ENCODE peak calls at places on chromosome 6, in eight cellular contexts. M, Z, K, E, G, X, D and J are unnamed samples.

GRCh38 chr6:25359891-25360290 is 80.7 kb downstream of the CARMIL1 start:
- DNase-seq in G (no peak), K (no peak), Z (no peak), D (no peak), E (no peak), M (no peak), X (no peak), J (no peak)

GRCh38 chr6:170290306-170291128 is at the start of gene DLL1:
- DNase-seq in G (no peak), Z (no peak), D (peak), X (peak), M (peak), E (peak), K (peak), J (peak)

GRCh38 chr6:43129434-43130194 is 41.5 kb upstream of the SRF start:
- DNase-seq in M (peak), Z (no peak), E (no peak), X (no peak), K (no peak), G (peak), D (peak), J (peak)

GRCh38 chr6:152129606-152130249 is 322.2 kb downstream of the ESR1 start:
- DNase-seq in K (peak), Z (no peak), X (peak), D (no peak), M (peak), E (no peak), G (no peak), J (peak)

GRCh38 chr6:41874741-41875140 is 20.4 kb downstream of the USP49 start:
- DNase-seq in E (no peak), M (no peak), Z (no peak), D (peak), K (no peak), G (no peak), X (no peak), J (no peak)

GRCh38 chr6:137165375-137166246 is 7.8 kb downstream of the IL22RA2 start:
- DNase-seq in E (no peak), K (no peak), G (peak), M (no peak), X (no peak), D (peak), Z (no peak), J (peak)

GRCh38 chr6:53484409-53485280 is 60.3 kb downstream of the GCLC start:
- DNase-seq in G (peak), K (no peak), E (no peak), D (peak), M (peak), Z (no peak), X (peak), J (peak)

GRCh38 chr6:160348209-160348551 is at the start of gene SLC22A3:
- DNase-seq in M (peak), G (peak), E (no peak), Z (no peak), X (peak), K (peak), D (no peak), J (no peak)

GRCh38 chr6:40923326-40923725 is 115.7 kb downstream of the UNC5CL start:
- DNase-seq in Z (no peak), X (peak), E (no peak), K (no peak), G (no peak), D (no peak), M (no peak), J (no peak)

GRCh38 chr6:79570129-79570801 is 33.0 kb upstream of the LCA5 start:
- DNase-seq in X (peak), K (no peak), M (no peak), E (no peak), Z (no peak), G (no peak), D (no peak), J (peak)

GRCh38 chr6:62150048-62150663 is 135.9 kb downstream of the KHDRBS2 start:
- DNase-seq in K (no peak), G (peak), Z (no peak), D (peak), E (no peak), X (peak), M (peak), J (peak)

GRCh38 chr6:43909474-43910148 is 139.6 kb downstream of the VEGFA start:
- DNase-seq in X (no peak), K (peak), G (no peak), D (no peak), M (no peak), Z (no peak), E (no peak), J (no peak)

GRCh38 chr6:63154535-63154934 is 56.7 kb upstream of the FKBP1C start:
- DNase-seq in D (no peak), G (no peak), E (no peak), Z (no peak), X (no peak), M (no peak), K (no peak), J (no peak)

GRCh38 chr6:52420668-52421358 is 671 bp downstream of the EFHC1 start:
- DNase-seq in E (no peak), Z (no peak), G (peak), M (peak), K (no peak), X (peak), D (peak), J (peak)

GRCh38 chr6:165106261-165106660 is 203.1 kb downstream of the C6orf118 start:
- DNase-seq in X (no peak), E (no peak), Z (no peak), M (no peak), G (no peak), K (no peak), D (no peak), J (no peak)

GRCh38 chr6:80523531-80523970 is 417.1 kb downstream of the BCKDHB start:
- DNase-seq in G (no peak), X (peak), K (no peak), E (no peak), Z (no peak), D (no peak), M (peak), J (peak)

GRCh38 chr6:90466191-90466940 is 120.5 kb downstream of the MAP3K7 start:
- DNase-seq in E (no peak), X (no peak), G (no peak), D (no peak), M (no peak), K (no peak), Z (no peak), J (no peak)

GRCh38 chr6:46056906-46057529 is 41.4 kb upstream of the CLIC5 start:
- DNase-seq in E (no peak), D (no peak), K (no peak), G (no peak), M (no peak), Z (no peak), X (no peak), J (peak)

GRCh38 chr6:137157601-137158000 is 15.8 kb downstream of the IL22RA2 start:
- DNase-seq in G (no peak), Z (no peak), X (no peak), D (no peak), E (no peak), K (no peak), M (no peak), J (no peak)

GRCh38 chr6:18533793-18534192 is 146.6 kb downstream of the RNF144B start:
- DNase-seq in G (no peak), E (no peak), D (no peak), K (no peak), Z (no peak), M (no peak), X (no peak), J (no peak)

GRCh38 chr6:165663736-165664552 is 903 bp upstream of the PDE10A start:
- DNase-seq in K (peak), G (peak), Z (no peak), M (peak), D (no peak), E (no peak), X (peak), J (no peak)

GRCh38 chr6:125821825-125822281 is 31.1 kb downstream of the NCOA7 start:
- DNase-seq in X (no peak), E (no peak), K (no peak), M (no peak), G (no peak), D (no peak), Z (no peak), J (peak)

GRCh38 chr6:453152-453551 is 61.6 kb downstream of the IRF4 start:
- DNase-seq in K (peak), Z (no peak), M (no peak), G (no peak), D (no peak), X (peak), E (no peak), J (peak)

GRCh38 chr6:166786704-166787293 is 159.7 kb upstream of the RPS6KA2 start:
- DNase-seq in E (no peak), Z (peak), M (no peak), K (no peak), D (peak), X (no peak), G (peak), J (peak)

GRCh38 chr6:138105446-138105845 is 1.8 kb downstream of the PERP start:
- DNase-seq in K (no peak), E (no peak), G (peak), M (no peak), X (no peak), Z (no peak), D (no peak), J (no peak)

GRCh38 chr6:3194535-3195376 is 32.7 kb downstream of the TUBB2B start:
- DNase-seq in G (no peak), M (peak), X (peak), K (no peak), E (no peak), Z (no peak), D (no peak), J (peak)

GRCh38 chr6:15349379-15349778 is 103.5 kb downstream of the JARID2 start:
- DNase-seq in E (no peak), K (no peak), G (no peak), Z (no peak), X (no peak), M (no peak), D (no peak), J (peak)

GRCh38 chr6:36875250-36875633 is 639 bp upstream of the PPIL1 start:
- DNase-seq in E (no peak), K (no peak), G (no peak), X (no peak), Z (no peak), D (no peak), M (no peak), J (no peak)

GRCh38 chr6:379367-380181 is 12.0 kb upstream of the IRF4 start:
- DNase-seq in D (no peak), E (no peak), X (peak), G (no peak), K (no peak), Z (no peak), M (no peak), J (no peak)

GRCh38 chr6:126788961-126789365 is 329.5 kb upstream of the RSPO3 start:
- DNase-seq in M (no peak), Z (no peak), E (peak), K (no peak), X (no peak), G (no peak), D (no peak), J (peak)

GRCh38 chr6:30533460-30534294 is 22.6 kb downstream of the GNL1 start:
- DNase-seq in M (no peak), X (no peak), K (no peak), G (no peak), E (no peak), Z (no peak), D (no peak), J (no peak)

GRCh38 chr6:129162605-129163004 is 279.7 kb downstream of the LAMA2 start:
- DNase-seq in D (no peak), K (no peak), M (no peak), G (no peak), X (no peak), Z (no peak), E (no peak), J (peak)

GRCh38 chr6:52582996-52583395 is 6.1 kb upstream of the TRAM2 start:
- DNase-seq in G (no peak), E (no peak), M (no peak), Z (no peak), D (no peak), X (no peak), K (no peak), J (no peak)

GRCh38 chr6:124999105-124999764 is 37.0 kb downstream of the RNF217 start:
- DNase-seq in E (no peak), D (no peak), Z (no peak), M (no peak), K (no peak), G (no peak), X (no peak), J (no peak)

GRCh38 chr6:45845546-45845945 is 170.1 kb downstream of the CLIC5 start:
- DNase-seq in M (no peak), K (no peak), E (no peak), G (no peak), D (no peak), X (no peak), Z (peak), J (peak)

GRCh38 chr6:97275809-97276208 is 7.2 kb downstream of the MMS22L start:
- DNase-seq in D (no peak), X (no peak), E (no peak), K (no peak), M (no peak), Z (no peak), G (no peak), J (no peak)

GRCh38 chr6:36906539-36906938 is 20.8 kb downstream of the C6orf89 start:
- DNase-seq in M (no peak), K (peak), X (no peak), D (no peak), G (no peak), E (no peak), Z (no peak), J (peak)

GRCh38 chr6:94245395-94245794 is 826.0 kb upstream of the EPHA7 start:
- DNase-seq in Z (no peak), K (no peak), G (no peak), D (no peak), X (no peak), E (no peak), M (no peak), J (no peak)

GRCh38 chr6:7939864-7940228 is 29.3 kb upstream of the TXNDC5 start:
- DNase-seq in K (no peak), X (no peak), G (no peak), M (no peak), E (no peak), D (peak), Z (no peak), J (no peak)

GRCh38 chr6:7933794-7934193 is 23.2 kb upstream of the TXNDC5 start:
- DNase-seq in Z (no peak), X (no peak), D (no peak), M (no peak), E (no peak), G (no peak), K (no peak), J (no peak)

GRCh38 chr6:7938562-7939185 is 28.1 kb upstream of the TXNDC5 start:
- DNase-seq in M (no peak), D (peak), E (no peak), G (no peak), X (no peak), Z (no peak), K (no peak), J (no peak)

DNA sequence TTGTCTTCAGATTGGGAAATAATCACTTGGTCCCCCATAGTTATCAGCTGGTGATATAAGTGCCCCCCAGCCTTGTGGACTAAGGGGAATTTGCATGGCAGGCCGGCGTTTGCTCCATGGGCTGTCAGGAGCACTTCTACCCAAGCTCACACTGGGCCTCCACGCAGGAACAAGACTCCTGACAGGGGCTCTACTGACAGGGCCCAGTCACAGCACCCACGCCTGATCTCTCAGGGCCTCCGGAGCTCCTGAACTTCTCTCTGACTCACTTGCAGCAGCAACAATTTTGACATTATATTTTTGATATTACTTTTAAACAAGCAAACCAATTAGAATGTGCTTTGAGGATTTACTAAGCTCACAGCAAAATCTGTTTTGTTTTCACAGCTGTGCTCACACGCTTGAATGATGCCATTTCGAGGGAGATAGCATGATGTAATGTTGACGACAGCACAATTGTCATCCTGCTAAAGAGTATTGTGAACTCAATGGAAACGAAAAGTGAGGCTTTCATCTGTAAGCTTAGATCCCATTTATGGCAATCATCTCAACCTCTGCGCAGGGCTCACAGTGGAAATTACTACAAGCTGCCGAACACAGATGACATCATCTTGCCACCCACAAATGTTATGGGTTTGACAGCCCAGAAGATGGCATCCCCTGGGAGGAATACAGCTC is 28.7 kb upstream of the TXNDC5 start:
- DNase-seq in K (no peak), Z (no peak), X (no peak), G (no peak), M (no peak), E (no peak), D (no peak), J (no peak)
- TF ChIP-seq CTCF in K (no peak), Z (no peak), X (no peak), G (no peak), M (no peak), E (no peak), D (no peak), J (no peak)

GRCh38 chr6:32432050-32432450 is 7.6 kb upstream of the HLA-DRA start:
- DNase-seq in G (peak), D (no peak), M (no peak), K (no peak), X (no peak), E (no peak), Z (no peak), J (peak)
- TF ChIP-seq CTCF in G (peak), D (no peak), M (peak), K (peak), X (peak), E (peak), Z (no peak), J (peak)

DNA sequence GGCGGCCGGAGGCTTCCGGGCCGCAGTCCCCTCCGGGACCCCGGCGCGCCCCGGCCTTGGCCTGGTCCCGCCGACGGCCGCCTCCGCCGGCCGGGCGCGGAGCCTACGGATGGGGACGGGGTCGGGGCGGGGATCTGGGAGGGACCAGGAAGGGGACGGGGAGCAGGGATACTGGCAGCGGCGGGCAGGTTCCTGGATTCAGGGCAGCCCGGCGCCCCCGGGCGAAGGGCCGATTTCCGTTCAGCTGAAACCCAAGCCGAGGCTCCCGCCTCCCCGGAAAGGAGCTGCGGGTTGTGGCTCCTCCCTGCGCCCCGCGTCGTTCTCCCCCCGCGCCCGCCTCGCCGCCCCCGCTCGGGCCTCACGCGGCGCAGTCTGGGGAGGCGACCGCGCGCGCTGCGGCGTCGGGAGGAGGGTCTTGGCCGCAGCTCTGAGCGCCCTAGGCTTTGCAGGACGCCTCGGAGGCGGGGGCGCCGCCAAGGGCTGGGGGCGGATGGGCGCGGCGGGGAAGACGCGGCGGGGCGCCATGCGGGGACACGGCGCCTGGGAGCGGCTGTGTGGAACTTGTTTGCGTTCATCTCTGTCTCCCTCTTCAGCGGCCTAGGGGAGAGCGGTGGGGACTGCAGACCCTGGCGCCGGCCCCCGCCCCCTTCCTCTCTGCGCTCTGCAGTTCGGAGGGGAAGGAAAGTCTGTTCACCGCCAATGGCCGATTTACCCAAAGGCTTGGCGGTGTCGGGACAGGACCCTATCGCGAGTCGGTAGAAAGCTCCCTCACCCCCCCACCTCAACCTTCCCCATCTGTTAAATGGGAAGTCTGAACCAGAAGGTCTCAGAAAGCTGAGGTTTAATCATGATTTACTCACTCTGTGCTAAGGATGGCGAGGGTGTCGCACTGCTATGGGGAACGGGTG is 22.7 kb upstream of the TMEM181 start:
- DNase-seq in G (no peak), D (no peak), K (no peak), E (peak), X (peak), M (peak), Z (no peak), J (no peak)
- TF ChIP-seq CTCF in G (no peak), D (no peak), K (no peak), E (no peak), X (peak), M (no peak), Z (no peak), J (no peak)

GRCh38 chr6:132751828-132752227 is 5.9 kb downstream of the VNN2 start:
- DNase-seq in Z (no peak), D (no peak), K (no peak), G (no peak), E (no peak), X (no peak), M (no peak), J (no peak)
- TF ChIP-seq CTCF in Z (no peak), D (no peak), K (no peak), G (no peak), E (no peak), X (no peak), M (no peak), J (no peak)

GRCh38 chr6:31712296-31712695 is 2.9 kb upstream of the LY6G6D start:
- DNase-seq in Z (no peak), K (no peak), D (peak), M (no peak), G (no peak), E (no peak), X (no peak), J (no peak)
- TF ChIP-seq CTCF in Z (peak), K (peak), D (peak), M (no peak), G (peak), E (peak), X (no peak), J (no peak)

GRCh38 chr6:68778356-68779020 is 143.4 kb downstream of the ADGRB3 start:
- DNase-seq in E (no peak), M (peak), X (peak), D (peak), K (no peak), Z (no peak), G (peak), J (peak)
- TF ChIP-seq CTCF in E (peak), M (peak), X (peak), D (peak), K (peak), Z (peak), G (peak), J (peak)

GRCh38 chr6:86856937-86857563 is 80.3 kb upstream of the HTR1E start:
- DNase-seq in D (peak), K (no peak), Z (no peak), X (no peak), G (peak), M (peak), E (no peak), J (peak)
- TF ChIP-seq CTCF in D (peak), K (peak), Z (peak), X (peak), G (peak), M (peak), E (peak), J (peak)